ENCODE peak calls at places on chromosomes 1 and 21, in five cellular contexts. A is IMR-90, Z is neuronal stem cell, M is trophoblast cell, Q is mesenchymal stem cell. J is an unnamed sample.
A peak's percentile ranks its signal among the peaks of the same experiment; 100 is the strongest.

GRCh38 chr1:205438213-205439158 is 16.6 kb upstream of the LEMD1 start:
- DNase-seq in A (peak; percentile 65), Z (no peak), M (peak; percentile 6), Q (peak; percentile 65), J (peak; percentile 70)

GRCh38 chr1:243924188-243924587 is 74.1 kb upstream of the AKT3 start:
- DNase-seq in A (peak; percentile 67), Z (no peak), M (peak; percentile 94), Q (peak; percentile 72), J (no peak)

GRCh38 chr1:16151200-16151708 is 4.6 kb downstream of the EPHA2 start:
- DNase-seq in A (peak; percentile 63), Z (no peak), M (no peak), Q (peak; percentile 69), J (no peak)

GRCh38 chr21:29418813-29419212 is 120.1 kb downstream of the BACH1 start:
- DNase-seq in A (no peak), Z (no peak), M (no peak), Q (no peak), J (no peak)

GRCh38 chr1:53463961-53464899 is 5.0 kb downstream of the DMRTB1 start:
- DNase-seq in A (no peak), Z (no peak), M (no peak), Q (no peak), J (no peak)

GRCh38 chr21:25636727-25637126 is 2.3 kb upstream of the JAM2 start:
- DNase-seq in A (peak; percentile 23), Z (no peak), M (peak; percentile 78), Q (no peak), J (no peak)

GRCh38 chr21:45204395-45204794 is 83.3 kb downstream of the POFUT2 start:
- DNase-seq in A (no peak), Z (no peak), M (no peak), Q (no peak), J (no peak)

GRCh38 chr1:211591980-211592493 is 13.1 kb upstream of the SLC30A1 start:
- DNase-seq in A (peak; percentile 89), Z (no peak), M (peak; percentile 58), Q (peak; percentile 91), J (no peak)

GRCh38 chr21:42855937-42856335 is 23.4 kb downstream of the WDR4 start:
- DNase-seq in A (no peak), Z (no peak), M (no peak), Q (no peak), J (no peak)

GRCh38 chr1:54017979-54018378 is at the start of gene LDLRAD1:
- DNase-seq in A (no peak), Z (no peak), M (no peak), Q (no peak), J (no peak)

GRCh38 chr1:225603538-225604354 is 49.2 kb downstream of the ENAH start:
- DNase-seq in A (peak; percentile 75), Z (no peak), M (no peak), Q (peak; percentile 84), J (no peak)

GRCh38 chr1:42682739-42683529 is 716 bp downstream of the YBX1 start:
- DNase-seq in A (peak; percentile 69), Z (peak; percentile 57), M (peak; percentile 74), Q (peak; percentile 81), J (no peak)

GRCh38 chr21:43739648-43740435 is 20.9 kb downstream of the PDXK start:
- DNase-seq in A (no peak), Z (no peak), M (peak; percentile 15), Q (peak; percentile 58), J (no peak)

GRCh38 chr1:53349369-53349705 is 21.5 kb upstream of the LRP8 start:
- DNase-seq in A (no peak), Z (no peak), M (no peak), Q (no peak), J (peak; percentile 37)

GRCh38 chr21:29233611-29234540 is 64.8 kb upstream of the BACH1 start:
- DNase-seq in A (no peak), Z (no peak), M (peak; percentile 51), Q (no peak), J (no peak)

GRCh38 chr21:33231526-33231925 is 1.8 kb downstream of the IFNAR2 start:
- DNase-seq in A (no peak), Z (no peak), M (no peak), Q (no peak), J (no peak)

GRCh38 chr1:33336580-33336979 is 15.7 kb upstream of the A3GALT2 start:
- DNase-seq in A (no peak), Z (no peak), M (no peak), Q (no peak), J (no peak)

GRCh38 chr1:20983297-20983889 is 193.3 kb downstream of the EIF4G3 start:
- DNase-seq in A (no peak), Z (no peak), M (no peak), Q (no peak), J (no peak)

GRCh38 chr21:25929859-25930520 is 195.2 kb downstream of the GABPA start:
- DNase-seq in A (peak; percentile 76), Z (no peak), M (peak; percentile 45), Q (peak; percentile 71), J (no peak)

GRCh38 chr1:228341814-228342626 is 64.6 kb downstream of the TRIM11 start:
- DNase-seq in A (no peak), Z (no peak), M (peak; percentile 12), Q (no peak), J (peak; percentile 38)

GRCh38 chr1:31689821-31690220 is 14.0 kb downstream of the COL16A1 start:
- DNase-seq in A (peak; percentile 96), Z (no peak), M (peak; percentile 41), Q (peak; percentile 97), J (no peak)

GRCh38 chr1:171212607-171213347 is 27.7 kb downstream of the FMO2 start:
- DNase-seq in A (no peak), Z (no peak), M (no peak), Q (no peak), J (no peak)

GRCh38 chr1:171207377-171207776 is 22.3 kb downstream of the FMO2 start:
- DNase-seq in A (no peak), Z (no peak), M (no peak), Q (no peak), J (no peak)

GRCh38 chr1:171206956-171207355 is 21.9 kb downstream of the FMO2 start:
- DNase-seq in A (no peak), Z (no peak), M (no peak), Q (no peak), J (no peak)

GRCh38 chr1:171213559-171214454 is 28.7 kb downstream of the FMO2 start:
- DNase-seq in A (no peak), Z (no peak), M (no peak), Q (no peak), J (no peak)

DNA sequence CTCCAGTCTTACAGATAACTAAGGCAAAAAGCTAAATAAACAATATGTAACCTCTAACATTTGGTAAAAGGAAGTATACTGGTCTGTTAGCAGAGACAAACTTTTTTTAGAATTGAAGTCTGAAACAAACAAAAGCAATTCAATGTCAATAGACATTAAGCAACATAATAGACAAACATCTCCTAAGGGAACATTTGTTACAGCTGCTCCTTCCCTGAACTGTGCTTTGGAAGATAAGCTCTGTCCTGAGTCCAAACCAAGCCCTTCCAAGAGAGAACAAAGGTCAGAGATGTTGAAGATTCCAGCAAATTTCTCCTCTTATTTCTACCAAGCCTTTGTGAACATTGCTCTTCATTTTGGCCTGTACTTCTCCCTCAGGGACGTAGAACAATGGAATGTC is 25.3 kb downstream of the FMO2 start:
- DNase-seq in A (no peak), Z (peak; percentile 17), M (peak; percentile 7), Q (no peak), J (no peak)
- H3K14ac ChIP-seq in A (no peak overlapping the region), Z (no peak overlapping the region), M (no peak overlapping the region), Q (no peak overlapping the region), J (no peak overlapping the region)

GRCh38 chr1:63773815-63774616 is at the start of gene ROR1:
- DNase-seq in A (peak; percentile 76), Z (peak; percentile 85), M (peak; percentile 77), Q (peak; percentile 90), J (peak; percentile 91)
- H3K14ac ChIP-seq in A (peak within 1 kb of the TSS; percentile 33), Z (no peak within 1 kb of the TSS), M (peak within 1 kb of the TSS; percentile 99), Q (peak within 1 kb of the TSS; percentile 62), J (peak within 1 kb of the TSS; percentile 52)

GRCh38 chr1:91346824-91347223 is 57.8 kb downstream of the HFM1 start:
- DNase-seq in A (no peak), Z (no peak), M (no peak), Q (no peak), J (no peak)

GRCh38 chr1:91349524-91349923 is 55.1 kb downstream of the HFM1 start:
- DNase-seq in A (no peak), Z (no peak), M (peak; percentile 78), Q (no peak), J (no peak)

DNA sequence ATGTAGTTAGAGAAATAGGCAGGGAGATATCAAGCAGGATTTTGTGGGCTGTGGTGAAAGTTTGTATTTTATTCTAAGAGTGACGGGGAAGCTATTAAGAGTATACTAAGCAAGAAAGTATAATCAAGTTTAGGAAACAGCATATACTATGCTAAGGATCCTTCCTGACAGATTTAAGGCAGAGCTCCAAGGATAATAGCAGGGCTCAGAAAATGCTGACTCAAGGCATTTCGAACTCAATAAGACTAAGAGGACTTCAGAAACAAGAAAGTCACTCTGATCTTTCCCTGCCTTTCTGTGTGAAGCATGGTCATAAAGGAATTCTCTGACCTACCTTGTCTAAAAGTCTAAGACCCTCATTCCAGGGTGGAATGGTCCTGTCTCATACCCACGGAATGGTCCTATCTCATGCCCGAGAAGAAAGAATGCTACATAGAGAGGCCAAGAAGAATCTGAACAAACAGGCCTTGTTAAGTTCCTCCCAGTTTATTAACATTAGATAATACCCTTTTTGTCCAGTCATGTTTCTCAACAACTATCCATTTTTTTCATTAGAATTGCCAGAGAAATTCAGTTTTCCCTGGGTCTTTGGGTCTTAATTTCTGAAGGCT is 59.1 kb downstream of the HFM1 start:
- DNase-seq in A (no peak), Z (no peak), M (peak; percentile 93), Q (no peak), J (no peak)
- H3K14ac ChIP-seq in A (no peak overlapping the region), Z (no peak overlapping the region), M (no peak overlapping the region), Q (no peak overlapping the region), J (no peak overlapping the region)

GRCh38 chr1:161098161-161099068 is at the start of gene KLHDC9:
- DNase-seq in A (peak; percentile 54), Z (peak; percentile 89), M (peak; percentile 68), Q (peak; percentile 84), J (peak; percentile 89)
- H3K14ac ChIP-seq in A (no peak within 1 kb of the TSS), Z (peak within 1 kb of the TSS; percentile 64), M (peak within 1 kb of the TSS; percentile 73), Q (no peak within 1 kb of the TSS), J (no peak within 1 kb of the TSS)